ENCODE peak calls at places on chromosome 21, in eight cellular contexts. H is uterus; A is heart right ventricle; I is right lobe of liver; R is WTC11; Z is brain microvascular endothelial cell; N is CD8-positive, alpha-beta T cell; M is dorsolateral prefrontal cortex. F is an unnamed sample.

GRCh38 chr21:32021319-32022027 is 148.7 kb downstream of the HUNK start:
- DNase-seq in A (peak), H (no peak), R (no peak), M (peak), N (no peak), I (no peak), Z (no peak), F (peak)

GRCh38 chr21:15820857-15821256 is 91.1 kb downstream of the USP25 start:
- DNase-seq in I (no peak), Z (no peak), H (no peak), R (no peak), M (no peak), A (no peak), N (no peak), F (no peak)

GRCh38 chr21:24023936-24024335 is 1583.3 kb downstream of the MRPL39 start:
- DNase-seq in M (no peak), I (no peak), Z (no peak), R (no peak), H (no peak), N (no peak), A (no peak), F (no peak)

GRCh38 chr21:17334478-17334877 is 178.4 kb upstream of the CXADR start:
- DNase-seq in M (no peak), N (no peak), H (no peak), Z (no peak), R (no peak), I (no peak), A (no peak), F (no peak)

GRCh38 chr21:18369115-18369514 is 34.5 kb downstream of the TMPRSS15 start:
- DNase-seq in H (no peak), M (no peak), Z (no peak), I (no peak), R (no peak), A (no peak), N (no peak), F (no peak)

GRCh38 chr21:31706562-31706961 is 25.4 kb downstream of the SCAF4 start:
- DNase-seq in H (no peak), I (no peak), N (no peak), A (no peak), M (no peak), R (no peak), Z (no peak), F (no peak)

GRCh38 chr21:34871026-34871908 is 177.8 kb downstream of the RUNX1 start:
- DNase-seq in R (no peak), H (no peak), I (no peak), Z (no peak), A (no peak), M (no peak), N (no peak), F (no peak)

GRCh38 chr21:35204850-35205564 is 155.9 kb upstream of the RUNX1 start:
- DNase-seq in N (no peak), Z (peak), H (peak), M (peak), I (peak), R (no peak), A (peak), F (peak)

GRCh38 chr21:40143822-40144525 is 276.7 kb downstream of the PCP4 start:
- DNase-seq in I (no peak), M (peak), R (peak), N (no peak), Z (peak), A (peak), H (peak), F (peak)

GRCh38 chr21:31372176-31372765 is 28.2 kb upstream of the TIAM1 start:
- DNase-seq in M (no peak), A (no peak), Z (no peak), N (no peak), H (no peak), R (no peak), I (no peak), F (no peak)

GRCh38 chr21:17730782-17731181 is 88.4 kb downstream of the C21orf91 start:
- DNase-seq in R (no peak), A (no peak), N (no peak), M (no peak), H (no peak), I (no peak), Z (no peak), F (no peak)

GRCh38 chr21:40568756-40569155 is 278.2 kb downstream of the DSCAM start:
- DNase-seq in Z (no peak), M (no peak), A (no peak), I (no peak), H (no peak), R (no peak), N (no peak), F (no peak)

GRCh38 chr21:37146320-37147225 is 73.5 kb downstream of the TTC3 start:
- DNase-seq in Z (peak), I (no peak), H (no peak), A (no peak), M (no peak), R (no peak), N (no peak), F (no peak)

GRCh38 chr21:16310191-16310590 is 580.4 kb downstream of the USP25 start:
- DNase-seq in N (no peak), R (no peak), A (no peak), H (no peak), Z (no peak), M (no peak), I (no peak), F (no peak)

GRCh38 chr21:14403681-14404318 is 20.9 kb upstream of the HSPA13 start:
- DNase-seq in M (no peak), R (no peak), H (no peak), N (no peak), A (no peak), I (no peak), Z (peak), F (no peak)

GRCh38 chr21:37445228-37445627 is 78.7 kb downstream of the DYRK1A start:
- DNase-seq in R (no peak), Z (no peak), N (no peak), A (no peak), H (peak), M (no peak), I (no peak), F (no peak)

GRCh38 chr21:20999567-21000169 is 1.5 kb downstream of the NCAM2 start:
- DNase-seq in R (peak), I (no peak), A (peak), N (no peak), H (no peak), M (no peak), Z (peak), F (peak)
- TF ChIP-seq CTCF in R (peak), I (peak), A (peak), N (peak), H (peak), M (peak), Z (peak), F (peak)

GRCh38 chr21:29671728-29672127 is 268.1 kb downstream of the GRIK1 start:
- DNase-seq in M (no peak), N (no peak), R (no peak), Z (no peak), A (no peak), I (no peak), H (no peak), F (no peak)
- TF ChIP-seq CTCF in M (no peak), N (no peak), R (no peak), Z (peak), A (no peak), I (no peak), H (no peak), F (no peak)

GRCh38 chr21:38806153-38806941 is 618 bp downstream of the ETS2 start:
- DNase-seq in M (no peak), I (peak), Z (no peak), N (no peak), A (peak), H (no peak), R (peak), F (no peak)
- TF ChIP-seq CTCF in M (no peak), I (no peak), Z (peak), N (no peak), A (no peak), H (no peak), R (no peak), F (no peak)

GRCh38 chr21:25507522-25507921 is 99.8 kb downstream of the MRPL39 start:
- DNase-seq in I (no peak), Z (no peak), R (no peak), A (no peak), H (no peak), M (no peak), N (no peak), F (no peak)
- TF ChIP-seq CTCF in I (no peak), Z (peak), R (no peak), A (no peak), H (no peak), M (no peak), N (no peak), F (no peak)

GRCh38 chr21:33206771-33207290 is 22.9 kb upstream of the IFNAR2 start:
- DNase-seq in Z (no peak), H (no peak), R (no peak), N (no peak), A (no peak), M (no peak), I (no peak), F (no peak)

GRCh38 chr21:33203371-33203724 is 26.4 kb upstream of the IFNAR2 start:
- DNase-seq in M (no peak), I (no peak), R (no peak), N (no peak), A (no peak), Z (no peak), H (no peak), F (no peak)

GRCh38 chr21:33202464-33203363 is 27.0 kb upstream of the IFNAR2 start:
- DNase-seq in R (no peak), N (no peak), I (no peak), H (no peak), Z (no peak), M (no peak), A (no peak), F (no peak)

GRCh38 chr21:33207471-33208149 is 22.1 kb upstream of the IFNAR2 start:
- DNase-seq in H (no peak), R (no peak), Z (no peak), I (no peak), A (no peak), N (no peak), M (no peak), F (no peak)

GRCh38 chr21:33205476-33205875 is 24.3 kb upstream of the IFNAR2 start:
- DNase-seq in R (no peak), I (no peak), Z (no peak), N (no peak), M (no peak), A (no peak), H (no peak), F (peak)
- TF ChIP-seq CTCF in R (no peak), I (no peak), Z (no peak), N (no peak), M (no peak), A (no peak), H (no peak), F (no peak)

GRCh38 chr21:28509031-28509430 is 483.6 kb downstream of the LTN1 start:
- DNase-seq in Z (no peak), A (no peak), H (no peak), N (no peak), M (no peak), R (no peak), I (no peak), F (no peak)
- TF ChIP-seq CTCF in Z (no peak), A (no peak), H (no peak), N (no peak), M (no peak), R (no peak), I (no peak), F (no peak)

GRCh38 chr21:20741445-20741844 is 256.8 kb upstream of the NCAM2 start:
- DNase-seq in H (no peak), A (no peak), M (no peak), Z (no peak), I (no peak), N (no peak), R (no peak), F (no peak)

GRCh38 chr21:20737227-20737626 is 261.0 kb upstream of the NCAM2 start:
- DNase-seq in H (no peak), Z (no peak), N (no peak), I (no peak), R (no peak), A (no peak), M (no peak), F (no peak)

DNA sequence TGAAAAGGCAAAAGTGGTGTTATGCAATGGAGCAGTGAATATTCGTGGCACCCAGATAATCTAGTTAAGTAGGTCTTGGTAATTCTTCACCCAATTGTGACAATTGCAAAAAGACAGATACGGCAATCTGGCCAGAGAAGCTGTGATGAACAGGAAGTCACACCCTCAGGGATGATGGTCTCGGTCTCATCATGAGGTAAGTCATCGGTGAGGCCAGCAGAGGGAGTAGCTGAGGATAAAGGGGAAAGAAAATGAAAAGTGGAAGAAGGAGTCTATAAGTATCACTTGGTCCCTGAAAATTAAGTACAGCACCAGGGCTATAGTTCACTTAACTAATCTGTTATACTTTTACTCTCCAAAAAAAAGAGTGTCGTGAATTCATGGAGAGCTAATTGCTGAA is 258.8 kb upstream of the NCAM2 start:
- DNase-seq in H (no peak), Z (no peak), A (no peak), M (no peak), N (no peak), R (peak), I (no peak), F (no peak)
- TF ChIP-seq CTCF in H (no peak), Z (peak), A (no peak), M (no peak), N (no peak), R (peak), I (no peak), F (no peak)

GRCh38 chr21:22993822-22994574 is 1995.8 kb downstream of the NCAM2 start:
- DNase-seq in Z (no peak), M (no peak), R (no peak), I (no peak), A (no peak), N (no peak), H (no peak), F (no peak)
- TF ChIP-seq CTCF in Z (no peak), M (no peak), R (no peak), I (no peak), A (no peak), N (no peak), H (no peak), F (no peak)

GRCh38 chr21:45886610-45887026 is 95.0 kb upstream of the COL6A1 start:
- DNase-seq in M (no peak), H (no peak), I (peak), A (no peak), Z (no peak), R (no peak), N (no peak), F (no peak)
- TF ChIP-seq CTCF in M (no peak), H (no peak), I (no peak), A (no peak), Z (no peak), R (no peak), N (no peak), F (no peak)

GRCh38 chr21:45442276-45442675 is 37.3 kb downstream of the COL18A1 start:
- DNase-seq in R (no peak), N (no peak), Z (no peak), H (no peak), M (no peak), A (no peak), I (peak), F (no peak)

GRCh38 chr21:45444385-45444784 is 39.4 kb downstream of the COL18A1 start:
- DNase-seq in A (no peak), N (no peak), R (no peak), H (no peak), M (no peak), Z (no peak), I (peak), F (no peak)

GRCh38 chr21:45441431-45442255 is 36.7 kb downstream of the COL18A1 start:
- DNase-seq in R (no peak), Z (no peak), H (no peak), A (no peak), N (no peak), I (peak), M (no peak), F (no peak)

GRCh38 chr21:45445369-45445768 is 40.4 kb downstream of the COL18A1 start:
- DNase-seq in H (no peak), M (no peak), R (no peak), N (no peak), A (no peak), I (no peak), Z (no peak), F (no peak)

DNA sequence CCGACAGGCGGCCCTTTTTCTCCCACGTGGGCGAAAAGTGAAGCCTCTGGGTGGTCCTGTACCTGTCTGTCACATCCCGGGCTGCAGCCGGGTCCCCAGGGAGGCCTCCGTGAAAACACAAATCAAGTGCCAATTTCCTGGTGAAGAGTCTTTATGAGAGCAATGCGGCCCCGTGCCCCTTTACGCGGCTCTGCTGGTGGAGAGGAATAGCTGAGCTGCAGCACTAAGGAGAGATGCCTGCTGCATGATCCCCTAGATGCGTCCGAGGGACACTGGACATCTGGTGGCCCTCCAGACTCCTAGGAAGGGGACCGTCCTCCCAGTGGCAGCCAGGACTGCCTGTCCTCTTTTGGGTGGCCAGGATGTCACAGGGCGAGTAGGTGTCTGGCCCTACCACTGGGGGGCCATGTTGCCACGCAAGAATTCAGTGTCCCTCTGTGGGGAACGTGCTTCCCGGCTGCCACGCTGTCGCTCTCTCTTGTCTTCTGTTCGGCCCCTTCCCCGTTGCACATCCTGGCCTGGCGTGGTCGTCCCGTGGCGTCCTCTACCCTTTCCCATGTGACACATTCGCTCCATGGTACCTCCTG is 38.7 kb downstream of the COL18A1 start:
- DNase-seq in A (no peak), R (no peak), N (no peak), M (no peak), H (no peak), I (peak), Z (no peak), F (no peak)
- TF ChIP-seq CTCF in A (no peak), R (no peak), N (no peak), M (peak), H (no peak), I (no peak), Z (peak), F (no peak)